ENCODE peak calls at places on chromosome 7, in eight cellular contexts. O is GF-D8; K is tibial artery; A is activated CD4-positive, alpha-beta T cell treated with anti-CD3 and anti-CD28 coated beads for 24 hours; S is SW 1271; D is NCI-H526 treated with DMSO at 0.1 percent for 48 hours; B is EH; R is stimulated activated CD4-positive, alpha-beta T cell treated with anti-CD3 and anti-CD28 coated beads, Interleukin-2, amount 100 ng/mL, for 48 hours. N is an unnamed sample.

GRCh38 chr7:43175525-43176200 is 63.2 kb downstream of the HECW1 start:
- DNase-seq in K (no peak), A (no peak), B (no peak), D (no peak), S (no peak), R (no peak), O (no peak), N (no peak)

GRCh38 chr7:120996333-120996982 is 7.9 kb downstream of the CPED1 start:
- DNase-seq in B (peak; percentile 95), O (peak; percentile 76), S (peak; percentile 47), D (no peak), A (no peak), K (peak; percentile 84), R (no peak), N (no peak)

GRCh38 chr7:1994931-1995330 is 237.8 kb downstream of the MAD1L1 start:
- DNase-seq in B (no peak), R (no peak), A (no peak), O (no peak), S (no peak), D (no peak), K (no peak), N (no peak)

GRCh38 chr7:30911561-30911969 is at the start of gene AQP1:
- DNase-seq in D (no peak), R (no peak), A (no peak), O (no peak), K (peak; percentile 98), B (peak; percentile 63), S (no peak), N (no peak)

GRCh38 chr7:4794591-4795350 is 19.3 kb downstream of the AP5Z1 start:
- DNase-seq in D (no peak), O (no peak), K (no peak), R (no peak), A (no peak), S (no peak), B (peak; percentile 17), N (no peak)

GRCh38 chr7:55517191-55517633 is 55.1 kb downstream of the VOPP1 start:
- DNase-seq in S (no peak), A (peak; percentile 35), B (no peak), D (no peak), O (no peak), R (peak; percentile 41), K (no peak), N (no peak)

GRCh38 chr7:34845666-34846361 is 187.8 kb downstream of the NPSR1 start:
- DNase-seq in O (no peak), R (no peak), S (no peak), K (no peak), B (no peak), D (no peak), A (no peak), N (no peak)

GRCh38 chr7:83365746-83366145 is 203.1 kb upstream of the PCLO start:
- DNase-seq in S (peak; percentile 10), R (no peak), B (no peak), O (no peak), D (no peak), K (no peak), A (no peak), N (no peak)

N was measured in NCI-H1048.